ENCODE peak calls at places on chromosome 3, in six cellular contexts. D is heart right ventricle, C is fibroblast of lung, L is psoas muscle, I is brain microvascular endothelial cell, Z is foreskin keratinocyte. N is an unnamed sample.

GRCh38 chr3:151402349-151402748 is 17.8 kb upstream of the P2RY12 start:
- DNase-seq in Z (no peak), I (no peak), L (no peak), C (no peak), D (no peak), N (no peak)

GRCh38 chr3:59115355-59116136 is 65.7 kb upstream of the CFAP20DC start:
- DNase-seq in D (no peak), L (no peak), C (peak), I (no peak), Z (no peak), N (no peak)

GRCh38 chr3:142035308-142035922 is 113.9 kb downstream of the TFDP2 start:
- DNase-seq in Z (no peak), C (no peak), I (no peak), L (no peak), D (no peak), N (no peak)

GRCh38 chr3:134351421-134351820 is 22.8 kb downstream of the AMOTL2 start:
- DNase-seq in I (no peak), L (peak), D (no peak), C (no peak), Z (no peak), N (no peak)

GRCh38 chr3:36447063-36447462 is 66.8 kb downstream of the STAC start:
- DNase-seq in Z (no peak), C (no peak), I (no peak), L (no peak), D (no peak), N (no peak)

GRCh38 chr3:23659840-23660430 is 145.8 kb upstream of the UBE2E1 start:
- DNase-seq in C (no peak), Z (no peak), I (no peak), L (no peak), D (no peak), N (no peak)

GRCh38 chr3:41975421-41976103 is 13.7 kb upstream of the ULK4 start:
- DNase-seq in I (no peak), C (no peak), D (no peak), L (no peak), Z (no peak), N (no peak)

GRCh38 chr3:108134555-108134880 is 43.7 kb upstream of the CD47 start:
- DNase-seq in D (no peak), I (no peak), Z (no peak), C (no peak), L (no peak), N (no peak)

GRCh38 chr3:152316318-152316717 is 47.6 kb downstream of the MBNL1 start:
- DNase-seq in Z (no peak), D (no peak), C (no peak), I (no peak), L (no peak), N (no peak)

GRCh38 chr3:136022518-136023263 is 57.2 kb downstream of the PPP2R3A start:
- DNase-seq in C (no peak), I (no peak), D (no peak), Z (peak), L (no peak), N (no peak)

GRCh38 chr3:171266034-171266805 is 194.0 kb downstream of the TNIK start:
- DNase-seq in C (no peak), Z (no peak), L (no peak), I (no peak), D (no peak), N (peak)

GRCh38 chr3:136731274-136731884 is 20.8 kb downstream of the STAG1 start:
- DNase-seq in Z (no peak), L (no peak), D (no peak), C (no peak), I (no peak), N (no peak)

GRCh38 chr3:43255675-43256074 is 30.7 kb upstream of the SNRK start:
- DNase-seq in I (no peak), Z (no peak), C (no peak), D (no peak), L (no peak), N (no peak)

GRCh38 chr3:155388417-155388816 is 94.9 kb upstream of the STRIT1 start:
- DNase-seq in D (no peak), Z (no peak), C (no peak), I (no peak), L (no peak), N (no peak)

GRCh38 chr3:104596551-104596950 is 770.2 kb upstream of the ALCAM start:
- DNase-seq in L (no peak), D (no peak), C (peak), Z (no peak), I (peak), N (no peak)

GRCh38 chr3:71217640-71218222 is 365.8 kb downstream of the FOXP1 start:
- DNase-seq in I (no peak), D (no peak), C (no peak), L (no peak), Z (no peak), N (no peak)

GRCh38 chr3:9912294-9912935 is 4.5 kb upstream of the IL17RC start:
- DNase-seq in I (peak), D (no peak), Z (peak), C (peak), L (no peak), N (no peak)

GRCh38 chr3:12395349-12396012 is 88.8 kb upstream of the TSEN2 start:
- DNase-seq in D (no peak), I (no peak), C (no peak), L (no peak), Z (no peak), N (no peak)

GRCh38 chr3:23701711-23702110 is 104.0 kb upstream of the UBE2E1 start:
- DNase-seq in L (no peak), I (no peak), Z (no peak), C (no peak), D (no peak), N (no peak)

GRCh38 chr3:129892857-129893615 is 475 bp downstream of the TMCC1 start:
- DNase-seq in L (no peak), C (peak), Z (no peak), I (no peak), D (peak), N (no peak)

GRCh38 chr3:166052440-166052839 is 215.2 kb upstream of the BCHE start:
- DNase-seq in C (no peak), I (no peak), L (no peak), Z (no peak), D (no peak), N (no peak)

GRCh38 chr3:141333796-141334626 is 34.3 kb upstream of the ZBTB38 start:
- DNase-seq in D (no peak), C (peak), I (no peak), L (no peak), Z (no peak), N (no peak)

GRCh38 chr3:77204788-77205187 is 164.9 kb downstream of the ROBO2 start:
- DNase-seq in C (no peak), L (no peak), D (no peak), Z (no peak), I (no peak), N (no peak)

GRCh38 chr3:14151471-14152083 is 26.7 kb downstream of the TMEM43 start:
- DNase-seq in Z (no peak), I (no peak), C (no peak), D (no peak), L (no peak), N (no peak)

GRCh38 chr3:109702252-109702651 is 364.9 kb upstream of the DPPA4 start:
- DNase-seq in Z (peak), D (no peak), L (no peak), C (peak), I (peak), N (no peak)

GRCh38 chr3:188000361-188000861 is 153.5 kb upstream of the LPP start:
- DNase-seq in C (no peak), L (peak), Z (no peak), D (no peak), I (no peak), N (no peak)

GRCh38 chr3:98843301-98843959 is 58.1 kb downstream of the DCBLD2 start:
- DNase-seq in C (no peak), D (no peak), L (no peak), I (no peak), Z (no peak), N (no peak)

GRCh38 chr3:98848108-98848507 is 53.4 kb downstream of the DCBLD2 start:
- DNase-seq in D (no peak), I (no peak), Z (no peak), C (no peak), L (no peak), N (no peak)

GRCh38 chr3:98846101-98846500 is 55.4 kb downstream of the DCBLD2 start:
- DNase-seq in L (no peak), I (no peak), Z (no peak), D (no peak), C (peak), N (no peak)
- H3K27ac ChIP-seq in L (no peak), I (no peak), Z (no peak), D (no peak), C (no peak), N (no peak)

GRCh38 chr3:119330858-119331257 is 36.7 kb downstream of the ARHGAP31 start:
- DNase-seq in I (no peak), Z (no peak), C (no peak), L (no peak), D (no peak), N (no peak)
- H3K27ac ChIP-seq in I (no peak), Z (no peak), C (no peak), L (no peak), D (no peak), N (no peak)

DNA sequence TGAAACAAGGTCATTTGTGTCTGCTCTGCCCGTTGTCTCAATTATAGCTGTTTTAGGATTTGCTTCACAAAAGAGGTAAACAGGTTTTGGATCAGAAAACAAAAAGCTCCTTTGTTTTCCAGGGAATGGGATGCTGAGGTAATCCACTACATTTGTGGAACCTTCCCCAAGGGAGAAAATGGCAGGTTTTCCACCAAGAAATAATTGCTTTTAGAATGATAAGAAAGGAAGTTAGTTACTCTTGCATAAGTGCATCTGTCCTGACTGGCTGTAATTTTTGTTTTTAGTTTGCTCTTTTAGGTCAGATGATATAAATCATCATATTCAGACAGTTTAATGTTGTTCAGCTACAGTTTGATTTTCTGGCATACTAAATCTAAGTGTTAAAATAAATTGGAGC is 198.5 kb upstream of the COL8A1 start:
- DNase-seq in D (no peak), L (no peak), I (no peak), Z (no peak), C (no peak), N (no peak)
- H3K27ac ChIP-seq in D (no peak), L (no peak), I (no peak), Z (no peak), C (no peak), N (no peak)

DNA sequence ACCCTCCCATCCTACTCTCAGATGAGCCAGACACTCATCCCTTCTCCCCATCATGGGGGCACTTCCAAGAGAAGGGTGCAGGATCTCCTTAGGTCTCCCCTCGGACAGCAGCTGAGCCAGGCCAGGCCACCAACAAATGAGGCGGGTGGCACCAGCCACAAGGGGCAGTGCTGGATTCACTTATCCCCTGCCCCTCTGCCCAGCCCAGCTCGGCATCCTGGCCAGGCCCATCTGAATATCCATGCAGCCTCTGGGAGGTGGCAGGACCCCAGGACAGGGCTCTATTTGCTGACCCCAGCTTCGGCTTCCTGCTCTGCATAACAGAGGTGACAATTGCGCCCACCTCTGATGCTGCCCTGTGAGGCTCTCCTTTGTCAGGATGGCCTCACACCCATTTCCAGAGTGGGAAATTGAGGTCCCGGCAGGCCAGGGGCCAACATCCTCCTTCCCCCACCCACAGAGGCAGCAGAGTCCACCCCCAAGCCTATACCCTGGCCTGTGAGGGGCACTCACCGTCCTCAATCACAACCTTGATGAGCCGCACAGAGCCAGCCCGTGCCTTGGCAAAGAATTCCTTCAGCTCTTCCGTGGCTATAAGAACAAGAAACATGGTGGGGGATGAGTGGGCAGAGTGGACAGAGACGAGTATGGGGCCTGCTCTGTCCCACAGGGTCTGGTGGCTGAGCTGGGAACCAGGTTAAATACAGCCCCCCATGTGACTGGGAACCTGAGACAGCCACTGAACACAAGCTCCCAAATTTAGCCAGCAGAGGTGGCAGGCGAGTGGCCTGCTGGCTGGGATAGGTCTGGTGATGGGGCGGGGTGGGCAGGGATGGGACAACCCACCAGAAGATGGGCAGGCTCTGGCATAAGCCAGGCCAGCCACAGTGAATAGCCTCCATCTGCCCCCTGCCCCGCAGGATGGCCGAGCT is 4.2 kb downstream of the TWF2 start:
- DNase-seq in D (no peak), I (no peak), C (no peak), Z (no peak), L (peak), N (no peak)
- H3K27ac ChIP-seq in D (peak), I (no peak), C (no peak), Z (no peak), L (peak), N (no peak)

DNA sequence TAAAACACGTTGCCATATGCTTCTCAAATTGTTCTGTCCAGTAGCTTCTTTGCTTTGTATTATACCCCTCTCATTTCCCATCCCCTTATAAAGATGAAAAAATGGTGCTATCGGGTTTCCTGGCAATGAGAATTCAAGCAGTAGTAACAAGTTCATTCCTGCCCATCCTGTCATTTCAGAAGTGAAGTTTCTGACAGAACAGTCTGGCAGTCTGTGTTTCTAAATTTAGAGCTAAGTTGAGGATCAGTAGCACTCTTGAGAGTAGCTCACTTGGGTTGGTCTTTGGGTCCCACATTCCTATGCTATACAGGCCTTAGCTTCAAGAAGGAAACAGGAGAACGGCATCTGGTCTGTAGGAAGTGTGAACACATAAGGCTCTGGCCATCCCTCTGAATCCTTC is 134.6 kb downstream of the GHSR start:
- DNase-seq in L (no peak), D (no peak), C (no peak), Z (peak), I (no peak), N (no peak)
- H3K27ac ChIP-seq in L (peak), D (peak), C (no peak), Z (no peak), I (no peak), N (no peak)

DNA sequence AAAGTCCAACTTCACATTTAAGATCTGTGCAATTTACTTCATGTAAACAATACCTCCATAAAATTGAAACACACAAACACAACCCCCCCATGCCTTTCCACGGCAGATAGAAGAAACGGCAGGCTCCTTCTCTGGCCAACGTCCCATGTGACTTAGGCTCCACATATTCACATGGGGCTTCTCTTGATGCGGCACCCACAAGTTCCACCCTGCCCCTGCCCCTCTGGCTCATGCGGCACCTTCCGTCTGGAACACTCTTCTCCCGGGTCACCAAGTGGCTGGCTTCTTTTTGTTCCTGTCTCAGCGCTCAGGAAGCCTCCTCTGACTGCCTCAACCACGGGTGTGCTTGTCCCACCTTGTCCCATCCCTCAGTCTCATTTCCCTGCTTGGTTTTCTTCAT is 25.6 kb downstream of the STIMATE start:
- DNase-seq in L (no peak), Z (no peak), C (no peak), I (no peak), D (no peak), N (no peak)
- H3K27ac ChIP-seq in L (no peak), Z (no peak), C (no peak), I (no peak), D (no peak), N (no peak)

DNA sequence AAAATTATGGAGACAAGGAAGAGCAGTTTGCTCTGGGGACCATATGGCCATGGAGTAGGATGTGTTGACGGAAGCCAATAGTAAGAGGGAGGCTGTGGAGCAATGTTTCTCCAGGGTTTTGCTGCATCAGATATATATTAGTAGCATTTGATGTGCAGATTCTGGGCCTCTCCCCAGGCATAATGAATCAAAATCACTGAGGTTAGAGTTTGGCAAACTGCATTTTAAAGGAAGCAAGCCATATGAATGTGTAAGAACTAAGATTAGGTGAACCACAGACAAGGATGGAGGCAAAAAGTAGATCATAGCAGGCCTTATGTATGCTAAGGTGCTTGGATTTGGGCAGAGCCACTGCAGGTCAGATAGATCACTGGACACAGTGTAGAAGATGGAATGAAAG is 192.9 kb upstream of the IL12A start:
- DNase-seq in L (no peak), I (no peak), C (no peak), Z (no peak), D (no peak), N (no peak)
- H3K27ac ChIP-seq in L (no peak), I (no peak), C (peak), Z (no peak), D (peak), N (peak)

GRCh38 chr3:157662171-157662570 is 159.0 kb upstream of the VEPH1 start:
- DNase-seq in I (no peak), D (no peak), C (no peak), L (no peak), Z (no peak), N (no peak)
- H3K27ac ChIP-seq in I (no peak), D (no peak), C (no peak), L (no peak), Z (no peak), N (no peak)